ENCODE peak calls at places on chromosomes 12 and 14, in four cellular contexts. E is WERI-Rb-1, D is endothelial cell, Y is EL. K is an unnamed sample.

GRCh38 chr12:6452245-6452731 is 446 bp downstream of the TAPBPL start:
- DNase-seq in E (peak), D (no peak), Y (no peak), K (no peak)

GRCh38 chr12:131986847-131987398 is 37.2 kb downstream of the EP400 start:
- DNase-seq in E (no peak), D (no peak), Y (no peak), K (no peak)

GRCh38 chr14:103518416-103519042 is 4.1 kb downstream of the CKB start:
- DNase-seq in E (peak), D (peak), Y (peak), K (peak)

GRCh38 chr14:56630707-56631106 is 51.1 kb downstream of the TMEM260 start:
- DNase-seq in E (no peak), D (no peak), Y (no peak), K (no peak)

GRCh38 chr14:58904771-58905170 is 267.0 kb downstream of the DACT1 start:
- DNase-seq in E (no peak), D (no peak), Y (peak), K (no peak)

GRCh38 chr12:45762185-45763110 is 32.9 kb downstream of the ARID2 start:
- DNase-seq in E (no peak), D (peak), Y (peak), K (peak)

GRCh38 chr12:12133259-12133658 is 62.5 kb downstream of the BCL2L14 start:
- DNase-seq in E (no peak), D (no peak), Y (no peak), K (no peak)

GRCh38 chr12:132423251-132424117 is 66.5 kb upstream of the FBRSL1 start:
- DNase-seq in E (no peak), D (no peak), Y (no peak), K (no peak)

GRCh38 chr12:22409071-22409951 is 74.8 kb upstream of the ST8SIA1 start:
- DNase-seq in E (peak), D (no peak), Y (no peak), K (peak)

GRCh38 chr14:20841096-20841495 is 38.5 kb upstream of the RNASE1 start:
- DNase-seq in E (no peak), D (no peak), Y (no peak), K (no peak)

GRCh38 chr12:92968201-92968813 is 39.2 kb upstream of the EEA1 start:
- DNase-seq in E (no peak), D (no peak), Y (peak), K (no peak)

GRCh38 chr14:104593710-104594121 is 10.9 kb downstream of the TMEM179 start:
- DNase-seq in E (no peak), D (no peak), Y (no peak), K (no peak)

GRCh38 chr12:13587721-13588389 is 391.3 kb downstream of the EMP1 start:
- DNase-seq in E (no peak), D (no peak), Y (no peak), K (no peak)

GRCh38 chr12:9649532-9649940 is 20.0 kb upstream of the CLEC2D start:
- DNase-seq in E (no peak), D (peak), Y (no peak), K (peak)

GRCh38 chr12:31622038-31622437 is 31.1 kb upstream of the DENND5B start:
- DNase-seq in E (no peak), D (no peak), Y (no peak), K (no peak)

GRCh38 chr14:76968621-76969063 is 59.9 kb downstream of the IRF2BPL start:
- DNase-seq in E (no peak), D (no peak), Y (no peak), K (no peak)

GRCh38 chr12:110993425-110993824 is 73.0 kb upstream of the MYL2 start:
- DNase-seq in E (no peak), D (no peak), Y (no peak), K (no peak)

GRCh38 chr14:74587363-74587707 is 24.7 kb downstream of the LTBP2 start:
- DNase-seq in E (no peak), D (no peak), Y (no peak), K (no peak)

GRCh38 chr14:105023144-105023543 is 2.3 kb upstream of the CDCA4 start:
- DNase-seq in E (no peak), D (no peak), Y (no peak), K (no peak)

GRCh38 chr14:60721331-60722162 is 2.6 kb downstream of the SIX4 start:
- DNase-seq in E (peak), D (peak), Y (peak), K (peak)

GRCh38 chr14:100640481-100641273 is 53.5 kb upstream of the BEGAIN start:
- DNase-seq in E (no peak), D (no peak), Y (no peak), K (peak)

GRCh38 chr14:101370593-101371569 is 190.4 kb upstream of the DIO3 start:
- DNase-seq in E (no peak), D (no peak), Y (no peak), K (no peak)

GRCh38 chr14:47976139-47976538 is 300.7 kb upstream of the MDGA2 start:
- DNase-seq in E (no peak), D (no peak), Y (no peak), K (no peak)

GRCh38 chr12:6703631-6704030 is 3.0 kb upstream of the PIANP start:
- DNase-seq in E (peak), D (no peak), Y (no peak), K (peak)

GRCh38 chr14:30541318-30541717 is 17.6 kb upstream of the G2E3 start:
- DNase-seq in E (no peak), D (no peak), Y (no peak), K (no peak)

GRCh38 chr12:304815-305214 is 42.2 kb upstream of the SLC6A13 start:
- DNase-seq in E (no peak), D (no peak), Y (no peak), K (no peak)

GRCh38 chr14:89519000-89519399 is 102.0 kb upstream of the FOXN3 start:
- DNase-seq in E (no peak), D (no peak), Y (no peak), K (no peak)

GRCh38 chr12:108825205-108825950 is 32.0 kb downstream of the SSH1 start:
- DNase-seq in E (no peak), D (no peak), Y (peak), K (peak)

GRCh38 chr14:57749267-57749666 is 116.6 kb downstream of the SLC35F4 start:
- DNase-seq in E (no peak), D (no peak), Y (peak), K (no peak)

GRCh38 chr12:44465139-44465538 is 411.0 kb downstream of the NELL2 start:
- DNase-seq in E (no peak), D (no peak), Y (no peak), K (no peak)

GRCh38 chr12:69527506-69528272 is 57.5 kb downstream of the FRS2 start:
- DNase-seq in E (no peak), D (no peak), Y (peak), K (no peak)

GRCh38 chr14:56844603-56845002 is 34.3 kb upstream of the OTX2 start:
- DNase-seq in E (no peak), D (no peak), Y (no peak), K (no peak)